ENCODE peak calls at places on chromosomes 13 and 19, in four cellular contexts. A is tibial nerve, J is bronchial epithelial cell, R is glutamatergic neuron. B is an unnamed sample.

GRCh38 chr13:106617561-106617960 is 49.6 kb upstream of the ARGLU1 start:
- DNase-seq in A (no peak), J (peak), R (no peak), B (no peak)

GRCh38 chr19:33440682-33441081 is 67.2 kb downstream of the CEBPG start:
- DNase-seq in A (no peak), J (no peak), R (peak), B (no peak)

GRCh38 chr13:58611117-58611516 is 979.6 kb downstream of the PCDH17 start:
- DNase-seq in A (no peak), J (no peak), R (no peak), B (no peak)

GRCh38 chr19:57907394-57907793 is 9.0 kb downstream of the ZNF417 start:
- DNase-seq in A (no peak), J (no peak), R (no peak), B (no peak)

GRCh38 chr19:11130824-11131455 is 24.6 kb downstream of the SPC24 start:
- DNase-seq in A (peak), J (no peak), R (peak), B (peak)

GRCh38 chr19:31386806-31387205 is 37.6 kb upstream of the TSHZ3 start:
- DNase-seq in A (no peak), J (no peak), R (no peak), B (no peak)

GRCh38 chr13:73657821-73658540 is 476.2 kb downstream of the KLF12 start:
- DNase-seq in A (no peak), J (no peak), R (no peak), B (no peak)

GRCh38 chr13:93344048-93344447 is 117.4 kb downstream of the GPC6 start:
- DNase-seq in A (no peak), J (no peak), R (no peak), B (no peak)

GRCh38 chr13:31035162-31035951 is 102.9 kb downstream of the TEX26 start:
- DNase-seq in A (no peak), J (no peak), R (no peak), B (no peak)

GRCh38 chr13:21330126-21330861 is 128.8 kb downstream of the ZDHHC20 start:
- DNase-seq in A (no peak), J (peak), R (no peak), B (no peak)

GRCh38 chr13:97112451-97113152 is 109.5 kb upstream of the MBNL2 start:
- DNase-seq in A (no peak), J (no peak), R (no peak), B (no peak)

GRCh38 chr13:108629353-108629752 is at the start of gene MYO16:
- DNase-seq in A (no peak), J (no peak), R (peak), B (no peak)

GRCh38 chr19:13606156-13606555 is 99.9 kb upstream of the CACNA1A start:
- DNase-seq in A (no peak), J (no peak), R (no peak), B (no peak)
- TF ChIP-seq CTCF in A (no peak), J (no peak), R (no peak), B (no peak)

GRCh38 chr19:29626386-29626785 is 20.3 kb downstream of the POP4 start:
- DNase-seq in A (no peak), J (no peak), R (no peak), B (no peak)

GRCh38 chr19:29623726-29624488 is 17.8 kb downstream of the POP4 start:
- DNase-seq in A (no peak), J (no peak), R (no peak), B (no peak)

GRCh38 chr19:29622191-29623070 is 16.3 kb downstream of the POP4 start:
- DNase-seq in A (no peak), J (peak), R (no peak), B (no peak)

GRCh38 chr19:29625316-29625715 is 19.2 kb downstream of the POP4 start:
- DNase-seq in A (no peak), J (no peak), R (no peak), B (no peak)

GRCh38 chr19:29624489-29625210 is 18.6 kb downstream of the POP4 start:
- DNase-seq in A (no peak), J (no peak), R (no peak), B (no peak)
- TF ChIP-seq CTCF in A (no peak), J (no peak), R (no peak), B (peak)

GRCh38 chr19:49601482-49602038 is 10.6 kb downstream of the PRR12 start:
- DNase-seq in A (no peak), J (no peak), R (no peak), B (no peak)

GRCh38 chr19:49605605-49606004 is 14.6 kb downstream of the PRR12 start:
- DNase-seq in A (no peak), J (no peak), R (no peak), B (no peak)

GRCh38 chr19:49599378-49600298 is 8.7 kb downstream of the PRR12 start:
- DNase-seq in A (no peak), J (no peak), R (no peak), B (no peak)

GRCh38 chr19:49597703-49597974 is 6.7 kb downstream of the PRR12 start:
- DNase-seq in A (no peak), J (no peak), R (no peak), B (no peak)

GRCh38 chr19:49602806-49603205 is 11.8 kb downstream of the PRR12 start:
- DNase-seq in A (no peak), J (no peak), R (no peak), B (no peak)
- TF ChIP-seq CTCF in A (no peak), J (no peak), R (no peak), B (no peak)

GRCh38 chr19:40744554-40745401 is 5.5 kb downstream of the ACTMAP start:
- DNase-seq in A (no peak), J (no peak), R (no peak), B (peak)
- TF ChIP-seq CTCF in A (no peak), J (peak), R (no peak), B (no peak)

GRCh38 chr19:18450021-18450933 is 12.3 kb upstream of the ISYNA1 start:
- DNase-seq in A (no peak), J (no peak), R (no peak), B (no peak)

GRCh38 chr19:18449552-18449951 is 11.6 kb upstream of the ISYNA1 start:
- DNase-seq in A (no peak), J (no peak), R (peak), B (no peak)

GRCh38 chr19:18453269-18454024 is 15.5 kb upstream of the ISYNA1 start:
- DNase-seq in A (no peak), J (peak), R (no peak), B (no peak)

GRCh38 chr19:18452386-18452785 is 14.5 kb upstream of the ISYNA1 start:
- DNase-seq in A (no peak), J (no peak), R (no peak), B (no peak)

DNA sequence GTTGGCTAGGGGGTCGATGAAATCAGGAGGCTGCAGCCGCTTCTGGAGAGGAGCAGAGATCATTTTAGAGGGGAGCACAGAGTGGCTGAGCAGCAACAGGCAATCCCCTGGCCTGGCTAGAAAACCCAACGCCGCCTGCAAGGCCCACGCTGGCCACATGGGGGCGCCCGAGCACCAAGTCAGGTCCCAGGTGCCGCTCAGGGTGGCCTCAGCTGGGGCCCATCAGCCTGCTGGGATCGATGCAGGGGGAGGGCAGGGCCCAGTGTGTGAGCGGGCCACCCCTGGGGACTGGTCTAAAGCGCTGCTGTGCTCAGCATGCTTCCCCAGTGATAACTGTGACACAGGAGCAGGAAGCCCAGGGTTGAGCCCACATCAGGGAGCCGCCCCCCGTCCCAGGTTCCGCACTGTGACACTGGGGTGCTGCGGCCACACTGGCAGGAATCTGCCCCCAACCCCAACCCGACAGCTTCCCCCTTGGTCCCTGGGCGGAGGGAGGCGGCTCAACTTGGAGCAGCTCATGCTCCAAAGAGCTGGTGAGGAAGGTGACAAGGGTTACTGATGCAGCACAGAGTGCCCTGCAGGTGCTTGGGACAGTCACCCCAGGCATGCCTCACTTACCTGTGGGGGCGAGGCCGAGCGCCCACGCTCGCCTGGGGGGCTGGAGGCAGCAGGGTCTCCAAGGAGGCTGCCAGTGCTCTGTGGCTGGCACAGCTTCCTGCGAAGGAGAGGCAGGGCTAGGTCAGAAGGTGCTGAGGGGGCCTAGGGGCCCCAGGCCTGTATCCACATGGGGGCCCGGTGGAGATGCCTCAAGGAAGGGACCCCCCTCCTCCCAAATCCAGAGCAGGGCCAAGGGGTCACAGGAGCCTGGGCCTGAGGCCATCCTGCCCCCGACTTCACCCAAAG is 13.3 kb upstream of the ISYNA1 start:
- DNase-seq in A (peak), J (no peak), R (peak), B (peak)
- TF ChIP-seq CTCF in A (peak), J (peak), R (peak), B (peak)

DNA sequence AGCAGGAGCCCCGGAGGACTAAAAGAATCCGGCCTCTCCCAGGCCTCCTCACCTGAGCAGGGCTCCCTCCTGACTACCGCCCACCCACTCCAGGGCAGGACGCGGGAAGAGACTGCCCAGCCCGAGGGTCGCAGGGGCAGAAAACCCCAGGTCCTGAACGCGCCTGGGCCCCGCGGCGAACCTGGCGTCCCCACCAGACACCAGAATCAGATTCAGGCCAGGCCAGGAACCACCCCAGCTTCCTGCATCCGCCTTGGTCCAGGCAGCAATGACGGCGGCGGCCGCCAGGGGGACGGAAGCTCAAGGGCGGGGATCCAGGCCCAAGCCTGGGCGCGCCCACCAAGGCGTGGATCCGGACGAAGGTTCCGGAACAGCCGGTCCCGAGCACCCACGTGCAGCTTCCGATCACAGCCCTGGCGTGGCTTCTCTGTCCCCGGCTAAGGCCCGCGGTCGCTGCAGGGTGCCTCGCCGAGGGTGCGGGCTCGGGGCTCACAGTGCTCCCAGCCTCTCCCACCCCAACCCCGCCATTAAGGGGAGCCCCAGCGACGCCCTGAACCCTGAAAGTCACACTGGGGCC is 3.6 kb downstream of the LGALS7 start:
- DNase-seq in A (peak), J (peak), R (peak), B (peak)
- TF ChIP-seq CTCF in A (peak), J (peak), R (peak), B (peak)

GRCh38 chr19:34676697-34677385 is at the start of gene SCGB2B2:
- DNase-seq in A (peak), J (no peak), R (peak), B (no peak)
- TF ChIP-seq CTCF in A (no peak), J (peak), R (no peak), B (no peak)

DNA sequence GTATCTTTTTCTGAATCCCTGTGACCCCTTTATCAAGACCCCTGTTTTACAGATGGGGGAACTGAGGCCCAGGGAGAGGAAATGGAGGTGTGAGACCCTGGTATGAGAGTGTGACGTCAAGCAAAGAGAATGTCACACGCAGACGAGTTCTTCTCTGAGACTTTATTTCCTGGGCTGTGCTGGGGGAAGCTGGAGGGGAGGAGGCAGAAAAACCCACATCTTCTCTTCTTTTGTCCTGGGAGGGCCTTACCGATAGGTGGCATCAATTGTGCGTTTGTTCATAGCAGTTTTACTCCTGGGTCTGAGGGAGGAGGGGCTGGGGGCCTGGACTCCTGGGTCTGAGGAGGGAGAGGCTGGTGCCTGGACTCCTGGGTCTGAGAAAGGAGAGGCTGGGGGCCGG is 4.9 kb upstream of the KLK15 start:
- DNase-seq in A (no peak), J (no peak), R (no peak), B (no peak)
- TF ChIP-seq CTCF in A (no peak), J (peak), R (no peak), B (no peak)

DNA sequence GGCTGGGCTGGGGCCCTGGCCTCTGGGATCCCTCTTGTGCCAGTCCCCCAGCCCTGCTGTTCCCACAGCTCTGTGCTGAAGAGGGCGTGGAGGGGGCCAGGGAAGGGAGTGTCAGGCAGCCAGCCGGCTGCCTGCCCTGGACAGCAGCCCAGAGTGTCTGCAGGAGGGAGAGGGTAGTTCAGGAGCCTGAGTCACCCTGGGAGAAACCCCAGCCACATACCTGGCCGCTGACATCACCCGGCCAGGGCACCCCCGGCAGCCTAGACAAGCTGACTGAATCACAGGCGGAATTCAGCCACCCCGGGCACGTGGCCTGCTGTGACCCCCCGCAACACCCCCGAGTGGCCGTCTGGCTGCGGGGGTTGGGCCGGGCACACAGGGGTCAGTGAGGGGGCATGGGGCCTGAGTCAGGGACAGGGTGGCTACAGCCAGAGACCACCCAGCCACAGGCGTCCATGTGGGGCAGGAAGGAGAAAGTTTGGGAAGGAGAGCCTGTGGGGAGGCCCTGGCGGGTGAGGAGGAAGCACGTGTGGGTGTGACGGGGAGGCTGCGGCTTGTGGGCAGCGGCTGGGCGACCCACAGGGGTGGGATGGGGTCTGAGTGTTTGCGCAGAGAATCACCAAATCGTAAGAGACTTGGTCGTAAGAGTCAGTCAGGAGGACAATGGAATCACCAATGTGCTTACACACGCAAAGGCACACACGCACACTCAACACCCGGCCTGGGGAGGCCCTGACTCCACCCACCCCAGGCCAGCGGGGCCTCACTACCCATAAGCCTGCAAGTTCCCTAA is 11.9 kb upstream of the FOSB start:
- DNase-seq in A (peak), J (peak), R (peak), B (peak)
- TF ChIP-seq CTCF in A (no peak), J (no peak), R (no peak), B (no peak)